ENCODE peak calls at places on chromosomes 5 and 9, in eight cellular contexts. Z, T, G, V, Q, R, O and L are unnamed samples.

GRCh38 chr5:175828676-175829075 is 42.7 kb upstream of the CPLX2 start:
- DNase-seq in Z (no peak), T (no peak), G (no peak), V (no peak), Q (no peak), R (no peak), O (no peak), L (no peak)

GRCh38 chr5:1936901-1937300 is 54.2 kb upstream of the IRX4 start:
- DNase-seq in Z (no peak), T (no peak), G (no peak), V (no peak), Q (no peak), R (no peak), O (no peak), L (no peak)

GRCh38 chr9:134222018-134222573 is 57.7 kb upstream of the RNU6ATAC start:
- DNase-seq in Z (peak), T (no peak), G (no peak), V (no peak), Q (no peak), R (no peak), O (peak), L (peak)

GRCh38 chr9:91177661-91178280 is 183.9 kb downstream of the AUH start:
- DNase-seq in Z (peak), T (no peak), G (no peak), V (peak), Q (peak), R (peak), O (no peak), L (peak)

GRCh38 chr9:120902286-120902685 is 24.3 kb downstream of the TRAF1 start:
- DNase-seq in Z (no peak), T (no peak), G (no peak), V (no peak), Q (no peak), R (no peak), O (no peak), L (no peak)

GRCh38 chr5:31935702-31936347 is 238.3 kb downstream of the GOLPH3 start:
- DNase-seq in Z (peak), T (no peak), G (no peak), V (peak), Q (no peak), R (no peak), O (no peak), L (no peak)

GRCh38 chr9:127866535-127866934 is 10.9 kb downstream of the AK1 start:
- DNase-seq in Z (peak), T (no peak), G (no peak), V (no peak), Q (no peak), R (no peak), O (peak), L (no peak)

GRCh38 chr9:88995627-88996026 is 4.4 kb downstream of the S1PR3 start:
- DNase-seq in Z (no peak), T (no peak), G (no peak), V (no peak), Q (no peak), R (no peak), O (no peak), L (no peak)

GRCh38 chr5:78509145-78509865 is 139.3 kb downstream of the LHFPL2 start:
- DNase-seq in Z (no peak), T (no peak), G (no peak), V (no peak), Q (no peak), R (no peak), O (no peak), L (no peak)

GRCh38 chr9:114893221-114893620 is 37.2 kb downstream of the TNFSF8 start:
- DNase-seq in Z (no peak), T (no peak), G (no peak), V (no peak), Q (no peak), R (peak), O (no peak), L (no peak)

GRCh38 chr5:131994533-131995226 is 16.8 kb downstream of the ACSL6 start:
- DNase-seq in Z (no peak), T (no peak), G (no peak), V (no peak), Q (no peak), R (no peak), O (no peak), L (peak)

GRCh38 chr5:170070556-170071412 is 34.9 kb upstream of the FOXI1 start:
- DNase-seq in Z (no peak), T (no peak), G (peak), V (no peak), Q (peak), R (no peak), O (peak), L (no peak)

GRCh38 chr5:19855929-19856328 is 132.1 kb downstream of the CDH18 start:
- DNase-seq in Z (no peak), T (no peak), G (no peak), V (no peak), Q (peak), R (no peak), O (no peak), L (no peak)
- TF ChIP-seq POLR2A in Z (no peak), T (no peak), G (no peak), V (no peak), Q (no peak), R (no peak), O (no peak), L (no peak)

DNA sequence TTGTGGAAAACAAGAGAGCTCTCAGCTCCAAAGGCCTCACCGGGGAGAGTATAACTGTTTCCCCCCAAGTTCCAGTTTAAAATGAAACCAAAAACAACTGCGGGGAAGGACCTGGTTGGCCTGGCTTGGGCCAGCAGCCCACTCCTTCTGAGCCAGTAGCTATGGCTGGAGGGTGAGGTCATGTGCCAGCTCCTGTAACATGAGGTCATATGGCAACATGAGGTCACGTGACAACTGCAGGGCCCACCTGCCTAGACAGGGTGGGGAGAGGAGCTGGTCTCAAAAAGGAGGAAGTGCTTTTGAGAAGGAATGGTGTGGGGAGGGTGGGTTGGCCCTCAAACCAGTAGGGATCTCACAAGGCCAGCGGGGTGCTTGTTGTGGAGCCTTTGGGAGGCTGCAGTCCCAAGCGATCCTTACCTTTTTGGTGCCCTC is 29.3 kb upstream of the CRB2 start:
- DNase-seq in Z (no peak), T (no peak), G (no peak), V (no peak), Q (no peak), R (no peak), O (no peak), L (no peak)
- H3K27ac ChIP-seq in Z (no peak), T (no peak), G (no peak), V (peak), Q (no peak), R (no peak), O (no peak), L (peak)

DNA sequence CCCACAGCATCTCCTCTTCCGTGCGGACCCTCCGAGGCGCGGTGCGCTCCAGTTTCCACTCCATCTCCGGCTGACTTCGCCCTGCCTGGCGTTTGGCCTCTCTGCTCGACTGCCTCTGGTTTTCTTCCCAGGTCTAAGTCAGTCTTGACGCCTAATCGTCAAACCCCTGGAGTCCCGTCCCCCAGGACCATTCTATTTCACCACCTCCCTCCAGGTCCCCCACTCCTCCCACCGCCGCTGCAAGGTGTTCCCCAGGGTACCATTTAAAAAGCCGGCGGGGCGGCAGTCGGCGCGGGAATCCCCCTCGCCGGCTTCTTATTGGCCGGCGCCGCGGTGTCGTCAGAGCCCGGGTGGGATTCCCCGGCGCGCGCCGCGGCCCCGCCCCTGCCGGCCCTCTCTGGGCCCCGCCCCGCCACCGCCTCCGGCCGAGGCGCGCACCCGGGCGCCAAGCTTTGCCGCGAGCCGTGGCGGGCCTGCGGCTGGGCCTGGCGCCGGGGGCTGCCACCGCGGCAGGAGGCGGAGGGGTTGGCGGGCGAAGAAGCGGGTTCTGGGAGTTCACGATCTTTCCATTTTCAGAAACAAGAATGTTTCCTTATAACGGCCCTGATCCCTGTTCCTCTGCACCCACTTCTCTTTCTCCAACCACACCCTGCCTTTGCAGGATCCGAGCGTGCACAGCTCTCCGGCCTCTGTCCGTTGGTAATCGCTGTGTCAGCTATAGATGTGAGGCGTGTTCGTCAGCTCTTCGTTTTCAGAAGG is at the start of gene CDC20B:
- DNase-seq in Z (peak), T (no peak), G (no peak), V (peak), Q (peak), R (peak), O (peak), L (peak)
- TF ChIP-seq POLR2A in Z (no peak), T (no peak), G (peak), V (no peak), Q (no peak), R (no peak), O (no peak), L (no peak)

GRCh38 chr5:178121450-178122276 is 8.3 kb downstream of the N4BP3 start:
- DNase-seq in Z (no peak), T (no peak), G (no peak), V (no peak), Q (no peak), R (no peak), O (no peak), L (no peak)

GRCh38 chr5:178123987-178124925 is 6.6 kb upstream of the RMND5B start:
- DNase-seq in Z (no peak), T (no peak), G (no peak), V (peak), Q (no peak), R (no peak), O (no peak), L (no peak)

GRCh38 chr5:178125253-178125916 is 5.4 kb upstream of the RMND5B start:
- DNase-seq in Z (no peak), T (no peak), G (no peak), V (no peak), Q (no peak), R (no peak), O (no peak), L (no peak)

GRCh38 chr5:178122346-178122745 is 8.5 kb upstream of the RMND5B start:
- DNase-seq in Z (no peak), T (no peak), G (no peak), V (no peak), Q (no peak), R (no peak), O (no peak), L (no peak)

GRCh38 chr5:178123094-178123986 is 7.5 kb upstream of the RMND5B start:
- DNase-seq in Z (no peak), T (no peak), G (no peak), V (no peak), Q (no peak), R (no peak), O (no peak), L (no peak)
- H3K27ac ChIP-seq in Z (no peak), T (no peak), G (no peak), V (no peak), Q (no peak), R (no peak), O (no peak), L (no peak)

GRCh38 chr9:130780865-130781504 is 54.1 kb upstream of the ABL1 start:
- DNase-seq in Z (peak), T (no peak), G (no peak), V (no peak), Q (peak), R (peak), O (peak), L (no peak)
- TF ChIP-seq POLR2A in Z (peak), T (no peak), G (no peak), V (no peak), Q (peak), R (peak), O (peak), L (no peak)